ENCODE peak calls at places on chromosomes 6 and 20, in five cellular contexts. X is ascending aorta, E is GM23248, A is K562, S is fibroblast of the aortic adventitia. K is an unnamed sample.

GRCh38 chr6:18551228-18551627 is 164.1 kb downstream of the RNF144B start:
- DNase-seq in A (no peak), S (peak), E (peak), X (no peak), K (peak)

GRCh38 chr6:121816361-121816760 is 380.9 kb downstream of the GJA1 start:
- DNase-seq in A (no peak), X (no peak), E (peak), S (no peak), K (no peak)

GRCh38 chr6:143553337-143553736 is 41.8 kb upstream of the FUCA2 start:
- DNase-seq in E (no peak), S (no peak), A (no peak), X (no peak), K (no peak)

GRCh38 chr20:43767686-43768474 is 41.1 kb upstream of the GTSF1L start:
- DNase-seq in A (no peak), S (peak), E (peak), X (no peak), K (peak)

GRCh38 chr20:44533928-44534327 is 12.1 kb upstream of the SERINC3 start:
- DNase-seq in E (no peak), X (no peak), A (no peak), S (no peak), K (no peak)

GRCh38 chr20:46377532-46377931 is 28.9 kb downstream of the ELMO2 start:
- DNase-seq in S (no peak), A (no peak), E (no peak), X (no peak), K (peak)

GRCh38 chr6:27295301-27296079 is 16.6 kb downstream of the POM121L2 start:
- DNase-seq in X (no peak), A (peak), E (peak), S (peak), K (peak)

GRCh38 chr6:89675949-89676753 is 37.6 kb upstream of the LYRM2 start:
- DNase-seq in S (peak), A (no peak), E (peak), X (no peak), K (no peak)

GRCh38 chr6:4510317-4510716 is 265.9 kb upstream of the CDYL start:
- DNase-seq in A (no peak), S (no peak), X (no peak), E (no peak), K (no peak)

GRCh38 chr20:8153281-8153908 is 21.3 kb downstream of the PLCB1 start:
- DNase-seq in A (no peak), S (peak), X (no peak), E (no peak), K (no peak)

GRCh38 chr6:5084192-5084786 is 852 bp upstream of the PPP1R3G start:
- DNase-seq in S (no peak), A (peak), E (no peak), X (no peak), K (no peak)

GRCh38 chr6:92710048-92710447 is 709.3 kb downstream of the EPHA7 start:
- DNase-seq in E (no peak), A (no peak), X (no peak), S (no peak), K (no peak)
- H3K4me3 ChIP-seq in E (no peak), A (no peak), X (no peak), S (no peak), K (no peak)

DNA sequence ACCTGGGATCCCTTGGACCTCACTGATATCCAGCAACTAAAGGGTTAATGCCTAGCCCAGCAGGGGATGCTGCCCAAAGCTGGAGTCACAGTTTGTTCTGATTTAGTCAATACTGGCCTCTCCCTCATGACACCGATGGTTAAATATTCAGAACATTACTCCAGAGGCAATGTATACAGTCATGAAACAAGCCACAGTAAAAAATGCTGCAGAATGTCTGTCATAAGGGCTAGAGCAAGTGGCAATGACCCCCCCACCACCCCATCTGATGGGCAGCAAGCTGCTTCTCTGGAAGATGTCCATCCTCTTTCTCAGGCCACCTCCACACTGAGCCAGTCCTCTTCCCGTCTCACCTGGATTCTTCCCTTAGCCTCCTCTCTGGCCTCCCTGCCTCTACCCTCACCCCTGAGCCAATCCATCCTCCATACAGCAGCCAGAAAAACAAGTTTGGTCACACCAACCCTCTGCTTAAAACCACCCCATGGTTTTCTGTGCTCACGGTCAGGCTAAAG is 99.0 kb upstream of the KCNG1 start:
- DNase-seq in S (no peak), A (no peak), E (peak), X (no peak), K (peak)
- H3K4me3 ChIP-seq in S (no peak), A (no peak), E (no peak), X (no peak), K (no peak)

DNA sequence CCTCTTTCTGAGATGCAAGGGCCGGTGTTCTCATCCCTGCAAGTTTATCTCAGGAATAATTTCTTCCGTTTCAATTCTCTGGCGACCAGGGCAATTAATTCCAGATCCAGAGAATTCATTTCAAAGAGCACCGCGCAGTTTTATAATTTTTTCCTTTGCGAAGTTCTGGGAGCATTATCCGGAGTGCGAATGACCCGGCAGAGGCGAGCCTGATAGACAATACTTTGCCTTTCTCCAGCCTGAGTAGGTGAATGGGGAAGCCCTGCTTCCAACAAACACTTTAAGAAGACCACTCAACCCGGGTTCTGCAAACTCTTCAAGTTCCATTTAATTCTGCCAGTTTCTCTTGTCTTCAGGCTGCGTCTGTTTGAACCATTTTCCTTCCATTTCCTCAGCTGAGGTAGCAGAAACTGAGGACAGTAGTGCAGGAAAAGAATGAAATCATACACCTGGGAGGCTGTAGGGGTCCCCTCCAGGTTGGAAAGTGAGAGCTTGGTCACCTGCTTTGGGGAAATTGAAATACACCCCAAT is 974 bp downstream of the VGLL2 start:
- DNase-seq in X (no peak), E (peak), A (no peak), S (no peak), K (no peak)
- H3K4me3 ChIP-seq in X (peak), E (peak), A (no peak), S (peak), K (no peak)

GRCh38 chr20:57439993-57440392 is 48.8 kb downstream of the RBM38 start:
- DNase-seq in E (no peak), X (no peak), S (no peak), A (no peak), K (no peak)

GRCh38 chr20:57441510-57442154 is 50.4 kb downstream of the RBM38 start:
- DNase-seq in A (no peak), X (no peak), E (no peak), S (no peak), K (no peak)

GRCh38 chr20:57439432-57439831 is 48.2 kb downstream of the RBM38 start:
- DNase-seq in X (peak), S (no peak), A (no peak), E (peak), K (peak)

GRCh38 chr20:57442160-57442887 is 51.1 kb downstream of the RBM38 start:
- DNase-seq in A (no peak), E (no peak), X (no peak), S (no peak), K (no peak)

GRCh38 chr20:57440678-57441509 is 49.7 kb downstream of the RBM38 start:
- DNase-seq in S (peak), X (peak), E (peak), A (no peak), K (no peak)
- H3K4me3 ChIP-seq in S (no peak), X (no peak), E (no peak), A (no peak), K (no peak)

K was measured in mammary epithelial cell.